ENCODE peak calls at places on chromosomes 16 and 17, in five cellular contexts. M is OCI-LY7, R is tibial nerve, D is MM.1S, T is left ventricle myocardium inferior. B is an unnamed sample.

GRCh38 chr16:8887952-8888560 is 5.9 kb downstream of the LITAFD start:
- DNase-seq in M (no peak), R (peak), D (no peak), T (peak), B (no peak)

GRCh38 chr17:49574945-49575523 is 637 bp upstream of the NXPH3 start:
- DNase-seq in M (no peak), R (no peak), D (no peak), T (no peak), B (no peak)

GRCh38 chr16:61128545-61129323 is 907.5 kb downstream of the CDH8 start:
- DNase-seq in M (no peak), R (no peak), D (no peak), T (no peak), B (no peak)

GRCh38 chr17:52477824-52478614 is 319.5 kb upstream of the CA10 start:
- DNase-seq in M (no peak), R (no peak), D (no peak), T (no peak), B (no peak)

GRCh38 chr16:88003316-88003715 is 52.1 kb downstream of the BANP start:
- DNase-seq in M (no peak), R (no peak), D (no peak), T (no peak), B (no peak)

GRCh38 chr16:89801800-89802199 is 14.6 kb downstream of the FANCA start:
- DNase-seq in M (no peak), R (no peak), D (no peak), T (no peak), B (no peak)

GRCh38 chr17:29133146-29133713 is 47.0 kb downstream of the MYO18A start:
- DNase-seq in M (no peak), R (no peak), D (no peak), T (peak), B (no peak)

GRCh38 chr16:83835972-83836566 is 28.3 kb downstream of the HSBP1 start:
- DNase-seq in M (no peak), R (no peak), D (no peak), T (no peak), B (no peak)

GRCh38 chr16:56824335-56824734 is 40.7 kb upstream of the SLC12A3 start:
- DNase-seq in M (peak), R (no peak), D (peak), T (peak), B (no peak)

GRCh38 chr17:58113947-58114346 is 30.7 kb downstream of the DYNLL2 start:
- DNase-seq in M (no peak), R (no peak), D (no peak), T (no peak), B (no peak)

GRCh38 chr16:13898233-13898632 is 21.7 kb upstream of the ERCC4 start:
- DNase-seq in M (no peak), R (no peak), D (no peak), T (no peak), B (no peak)

GRCh38 chr16:9088848-9089247 is 2.6 kb upstream of the HAPSTR1 start:
- DNase-seq in M (no peak), R (no peak), D (no peak), T (no peak), B (no peak)

GRCh38 chr16:66159987-66160386 is 206.5 kb upstream of the CDH5 start:
- DNase-seq in M (no peak), R (no peak), D (no peak), T (no peak), B (no peak)

GRCh38 chr16:58467915-58468314 is 32.0 kb upstream of the NDRG4 start:
- DNase-seq in M (no peak), R (no peak), D (no peak), T (no peak), B (no peak)

GRCh38 chr16:3456374-3456773 is 12.9 kb downstream of the NAA60 start:
- DNase-seq in M (no peak), R (peak), D (no peak), T (no peak), B (no peak)

GRCh38 chr17:15490634-15491261 is 23.3 kb upstream of the CDRT4 start:
- DNase-seq in M (no peak), R (peak), D (no peak), T (peak), B (peak)

GRCh38 chr16:83145297-83145696 is 518.5 kb downstream of the CDH13 start:
- DNase-seq in M (no peak), R (no peak), D (no peak), T (no peak), B (no peak)

GRCh38 chr17:3660311-3660891 is 8.0 kb downstream of the TAX1BP3 start:
- DNase-seq in M (no peak), R (no peak), D (no peak), T (peak), B (no peak)

GRCh38 chr16:20061132-20061531 is 12.6 kb downstream of the GPR139 start:
- DNase-seq in M (no peak), R (no peak), D (no peak), T (no peak), B (no peak)

GRCh38 chr16:72001180-72001890 is 1.1 kb upstream of the PKD1L3 start:
- DNase-seq in M (no peak), R (no peak), D (no peak), T (no peak), B (no peak)

GRCh38 chr16:17316005-17316404 is 154.8 kb downstream of the XYLT1 start:
- DNase-seq in M (no peak), R (no peak), D (no peak), T (no peak), B (no peak)

GRCh38 chr16:66603537-66604375 is 748 bp upstream of the CMTM3 start:
- DNase-seq in M (peak), R (peak), D (peak), T (peak), B (peak)

GRCh38 chr17:70655179-70655578 is 485.8 kb downstream of the KCNJ2 start:
- DNase-seq in M (no peak), R (no peak), D (peak), T (no peak), B (no peak)

GRCh38 chr16:2977440-2977839 is 2.8 kb downstream of the PKMYT1 start:
- DNase-seq in M (no peak), R (no peak), D (no peak), T (no peak), B (no peak)

GRCh38 chr16:16861546-16861945 is 482.6 kb downstream of the NPIPA7 start:
- DNase-seq in M (peak), R (peak), D (peak), T (no peak), B (peak)

GRCh38 chr17:14712471-14713075 is 411.7 kb downstream of the HS3ST3B1 start:
- DNase-seq in M (no peak), R (no peak), D (no peak), T (no peak), B (no peak)

GRCh38 chr16:26530584-26531289 is 536.0 kb upstream of the C16orf82 start:
- DNase-seq in M (no peak), R (no peak), D (no peak), T (no peak), B (no peak)

GRCh38 chr16:66682271-66682670 is 14.3 kb downstream of the CMTM4 start:
- DNase-seq in M (no peak), R (no peak), D (no peak), T (no peak), B (no peak)

GRCh38 chr16:27237229-27238015 is 31.1 kb downstream of the NSMCE1 start:
- DNase-seq in M (peak), R (no peak), D (no peak), T (no peak), B (peak)

GRCh38 chr17:66858182-66859083 is 23.5 kb downstream of the CACNG5 start:
- DNase-seq in M (no peak), R (no peak), D (no peak), T (no peak), B (no peak)

GRCh38 chr17:7217113-7217987 is 2.3 kb downstream of the DLG4 start:
- DNase-seq in M (peak), R (peak), D (no peak), T (peak), B (peak)

GRCh38 chr17:44807817-44808155 is 22.3 kb downstream of the GJC1 start:
- DNase-seq in M (no peak), R (no peak), D (no peak), T (no peak), B (no peak)

GRCh38 chr16:30636599-30636998 is 14.2 kb upstream of the PRR14 start:
- DNase-seq in M (no peak), R (no peak), D (no peak), T (no peak), B (no peak)

GRCh38 chr17:5050281-5050680 is 15.1 kb upstream of the SLC52A1 start:
- DNase-seq in M (no peak), R (no peak), D (no peak), T (no peak), B (no peak)

GRCh38 chr17:43125967-43126910 is 1.1 kb upstream of the BRCA1 start:
- DNase-seq in M (no peak), R (no peak), D (peak), T (no peak), B (no peak)

GRCh38 chr16:85197611-85198566 is 85.6 kb upstream of the CIBAR2 start:
- DNase-seq in M (no peak), R (no peak), D (no peak), T (no peak), B (no peak)

GRCh38 chr16:21199607-21200218 is 11.7 kb downstream of the ZP2 start:
- DNase-seq in M (no peak), R (no peak), D (no peak), T (no peak), B (no peak)

GRCh38 chr16:1428511-1428910 is 2.4 kb upstream of the PERCC1 start:
- DNase-seq in M (peak), R (no peak), D (no peak), T (no peak), B (peak)
- TF ChIP-seq CTCF in M (peak), R (no peak), D (no peak), T (peak), B (peak)

GRCh38 chr16:53695070-53695469 is 8.6 kb downstream of the RPGRIP1L start:
- DNase-seq in M (no peak), R (no peak), D (no peak), T (no peak), B (no peak)

GRCh38 chr16:53689636-53690035 is 14.0 kb downstream of the RPGRIP1L start:
- DNase-seq in M (no peak), R (no peak), D (no peak), T (no peak), B (no peak)

DNA sequence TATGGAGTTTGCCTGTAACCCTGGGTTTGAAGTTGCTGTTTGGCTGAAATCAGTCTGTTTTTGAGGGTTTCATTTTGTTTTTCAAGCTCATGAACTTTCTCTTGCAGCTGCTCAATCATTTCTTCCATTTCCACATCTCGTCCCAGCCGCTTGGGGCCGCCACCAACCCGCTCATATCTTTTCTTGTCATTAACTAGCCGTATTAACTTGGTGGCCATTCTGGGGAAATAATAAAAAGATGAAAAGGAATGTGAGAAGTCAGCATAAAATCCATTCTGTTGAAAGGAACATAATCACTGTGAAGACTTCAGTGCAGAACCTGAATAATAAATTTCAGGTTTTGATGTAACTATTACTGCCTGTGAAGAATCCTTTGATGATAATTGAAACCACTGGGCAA is 11.5 kb downstream of the RPGRIP1L start:
- DNase-seq in M (no peak), R (no peak), D (no peak), T (no peak), B (no peak)
- TF ChIP-seq CTCF in M (no peak), R (no peak), D (no peak), T (no peak), B (no peak)

DNA sequence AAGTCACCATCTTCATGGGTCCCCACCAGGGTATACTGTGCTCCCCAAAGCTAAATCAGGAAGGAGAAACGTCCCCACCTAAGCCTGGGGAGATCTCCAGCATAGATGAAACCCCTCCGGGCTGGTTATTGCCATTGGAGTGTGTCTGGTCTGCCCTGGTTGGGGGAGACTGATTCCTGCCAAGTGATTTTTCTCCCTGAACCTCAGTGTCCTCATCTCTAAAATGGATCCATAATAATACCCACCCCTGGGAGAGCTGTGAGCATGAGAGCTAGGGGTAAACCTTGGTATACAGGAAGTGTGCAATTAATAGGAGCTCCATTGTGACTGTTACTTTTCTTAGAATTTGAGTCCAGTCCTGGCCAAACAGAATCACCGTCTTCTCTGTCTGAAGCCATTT is 111.1 kb downstream of the CMIP start:
- DNase-seq in M (no peak), R (no peak), D (no peak), T (no peak), B (no peak)
- TF ChIP-seq CTCF in M (no peak), R (no peak), D (no peak), T (no peak), B (no peak)

DNA sequence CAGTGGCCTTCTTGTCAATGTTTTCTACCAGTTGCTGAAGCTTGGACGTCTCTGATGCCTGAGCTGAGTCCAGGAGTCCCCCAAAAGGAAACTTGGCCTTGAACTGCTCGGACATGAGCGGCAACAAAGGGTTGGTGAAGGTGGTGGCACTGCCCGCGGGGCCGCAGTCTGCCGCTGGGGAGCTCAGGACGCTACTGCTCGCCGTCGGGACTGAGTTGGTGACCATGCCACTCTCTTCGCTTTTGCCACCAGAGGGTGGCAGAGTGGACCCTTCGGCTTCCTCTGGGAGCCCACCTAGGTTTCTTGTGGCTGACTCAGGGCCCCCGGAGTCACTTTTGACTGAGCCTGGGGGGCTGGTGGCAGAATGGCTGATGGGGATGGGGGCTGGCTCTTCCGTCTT is 11.0 kb downstream of the SALL1 start:
- DNase-seq in M (no peak), R (no peak), D (no peak), T (no peak), B (no peak)
- TF ChIP-seq CTCF in M (no peak), R (no peak), D (no peak), T (no peak), B (no peak)

GRCh38 chr16:47873434-47873833 is 282.4 kb downstream of the ABCC12 start:
- DNase-seq in M (peak), R (no peak), D (no peak), T (no peak), B (peak)
- TF ChIP-seq CTCF in M (peak), R (no peak), D (peak), T (peak), B (no peak)

DNA sequence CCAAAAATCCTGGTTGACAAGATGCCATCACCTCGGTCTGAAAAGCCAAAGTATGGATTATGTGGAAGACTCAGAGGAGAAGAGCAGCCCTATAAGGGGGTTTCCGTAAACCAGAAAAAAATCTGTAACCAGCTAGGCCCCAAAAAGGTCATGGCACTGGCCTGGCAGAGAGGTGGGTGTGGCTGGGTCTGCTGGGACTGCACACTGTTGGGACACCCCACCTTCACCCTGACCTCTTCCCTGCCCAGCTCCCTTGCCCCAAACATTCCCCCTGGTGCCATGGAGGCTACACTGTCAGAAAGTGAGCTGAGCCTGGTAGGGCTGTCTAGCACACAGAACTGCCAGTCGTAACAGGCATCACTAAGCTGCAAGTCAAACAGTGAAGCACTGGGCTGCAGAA is 6.5 kb downstream of the SLC47A2 start:
- DNase-seq in M (no peak), R (no peak), D (no peak), T (no peak), B (no peak)
- TF ChIP-seq CTCF in M (no peak), R (no peak), D (no peak), T (no peak), B (no peak)

GRCh38 chr16:35102780-35103403 is 1643.5 kb downstream of the TP53TG3F start:
- DNase-seq in M (peak), R (no peak), D (no peak), T (no peak), B (peak)
- TF ChIP-seq CTCF in M (peak), R (no peak), D (peak), T (peak), B (peak)

DNA sequence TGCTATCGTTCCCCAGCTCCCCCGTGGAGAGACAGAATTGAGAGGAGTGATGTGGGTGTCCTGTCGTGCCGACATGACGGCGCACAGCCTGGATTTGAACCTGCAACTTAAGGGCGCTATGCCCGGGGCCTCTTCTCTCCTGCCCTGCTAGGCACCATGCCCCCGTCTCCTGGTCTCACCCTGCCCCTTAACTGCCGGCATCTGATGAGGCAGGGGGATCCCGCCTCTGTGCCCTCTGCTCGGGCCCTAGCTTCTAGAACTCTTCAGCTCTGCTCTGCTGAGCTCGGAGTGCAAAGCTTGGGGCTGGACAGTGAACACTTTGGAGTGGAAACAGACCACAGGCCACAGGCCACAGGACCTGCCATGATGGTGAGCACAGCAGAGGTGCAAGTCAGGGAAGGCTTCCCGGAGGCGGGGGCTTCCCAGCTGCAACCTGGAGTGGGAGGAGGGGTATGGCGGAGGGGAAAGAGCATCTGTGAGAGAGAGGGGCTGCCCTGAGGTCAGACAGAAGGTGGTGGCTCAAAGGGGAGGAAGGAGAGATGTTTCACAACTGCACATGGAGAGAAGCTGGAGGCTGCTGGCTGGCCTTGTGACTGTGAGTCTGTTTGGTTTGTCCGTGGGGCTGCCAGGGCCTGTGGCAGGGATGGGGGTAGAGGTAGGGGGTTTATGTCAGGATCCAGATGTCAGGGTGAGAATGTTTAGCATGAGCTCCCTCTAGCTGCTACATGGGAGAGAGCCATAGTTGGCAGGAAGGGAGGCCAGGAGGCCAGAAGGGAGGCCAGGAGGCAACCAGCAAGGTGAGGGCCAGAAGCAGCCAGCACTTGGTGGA is 107.8 kb downstream of the CRLF3 start:
- DNase-seq in M (peak), R (no peak), D (no peak), T (peak), B (peak)
- TF ChIP-seq CTCF in M (peak), R (no peak), D (peak), T (no peak), B (no peak)